ENCODE peak calls at places on chromosomes 5 and 9, in seven cellular contexts. H, C, P, J, D, R and M are unnamed samples.

GRCh38 chr5:113067635-113068344 is 91.2 kb downstream of the DCP2 start:
- DNase-seq in J (no peak), C (no peak), D (no peak), H (no peak), P (no peak), R (no peak), M (no peak)

GRCh38 chr9:124108216-124108615 is 96.6 kb downstream of the LHX2 start:
- DNase-seq in P (no peak), H (no peak), C (no peak), D (no peak), R (no peak), J (no peak), M (no peak)

GRCh38 chr5:119070578-119070827 is 384 bp upstream of the DMXL1 start:
- DNase-seq in H (peak), C (no peak), R (no peak), P (no peak), J (no peak), D (peak), M (peak)

GRCh38 chr9:125189011-125189360 is 617 bp downstream of the PPP6C start:
- DNase-seq in C (peak), D (peak), R (peak), H (no peak), J (peak), P (peak), M (no peak)

GRCh38 chr5:58072202-58072791 is 387.6 kb downstream of the PLK2 start:
- DNase-seq in D (no peak), C (no peak), J (no peak), H (peak), R (no peak), P (peak), M (no peak)

GRCh38 chr5:101390317-101390908 is 487.3 kb upstream of the ST8SIA4 start:
- DNase-seq in P (peak), D (no peak), H (no peak), J (peak), R (no peak), C (no peak), M (peak)

GRCh38 chr9:77846957-77847574 is 184.5 kb downstream of the GNAQ start:
- DNase-seq in C (peak), P (no peak), R (no peak), J (no peak), D (no peak), H (no peak), M (no peak)

GRCh38 chr5:111779260-111780254 is 22.6 kb upstream of the NREP start:
- DNase-seq in R (no peak), C (no peak), H (no peak), P (no peak), J (no peak), D (no peak), M (no peak)

GRCh38 chr5:125277494-125278154 is 531.2 kb upstream of the ZNF608 start:
- DNase-seq in R (peak), H (no peak), J (no peak), C (no peak), D (no peak), P (no peak), M (no peak)

GRCh38 chr5:176658007-176658599 is 10.8 kb downstream of the TSPAN17 start:
- DNase-seq in R (peak), H (peak), P (peak), J (peak), C (peak), D (peak), M (peak)

GRCh38 chr9:129803679-129804065 is 688 bp downstream of the TOR1B start:
- DNase-seq in C (no peak), P (peak), D (no peak), J (no peak), H (no peak), R (no peak), M (no peak)